ENCODE peak calls at places on chromosomes 4 and X, in four cellular contexts. T is astrocyte of the spinal cord, J is bronchial epithelial cell, H is AG10803. R is an unnamed sample.

GRCh38 chr4:153483432-153484418 is 17.6 kb downstream of the TMEM131L start:
- DNase-seq in J (no peak), T (no peak), H (no peak), R (no peak)

GRCh38 chrX:16433021-16433420 is 216.9 kb upstream of the S100G start:
- DNase-seq in J (no peak), H (no peak), T (no peak), R (no peak)

GRCh38 chr4:53100801-53101581 is 238.9 kb downstream of the RASL11B start:
- DNase-seq in J (peak), T (peak), H (peak), R (peak)

GRCh38 chr4:153257966-153258365 is 53.7 kb downstream of the TRIM2 start:
- DNase-seq in J (no peak), T (no peak), H (no peak), R (no peak)

GRCh38 chr4:99845708-99846469 is 29.3 kb downstream of the DAPP1 start:
- DNase-seq in H (no peak), T (no peak), J (no peak), R (no peak)

GRCh38 chrX:49878128-49878833 is 1.0 kb upstream of the USP27X start:
- DNase-seq in J (no peak), T (no peak), H (peak), R (no peak)

GRCh38 chr4:89829470-89830138 is 7.4 kb downstream of the SNCA start:
- DNase-seq in T (peak), J (peak), H (peak), R (no peak)

GRCh38 chr4:168541608-168541953 is 44.7 kb downstream of the PALLD start:
- DNase-seq in T (peak), J (peak), H (peak), R (peak)

GRCh38 chrX:123833387-123833786 is 26.5 kb upstream of the XIAP start:
- DNase-seq in T (peak), J (peak), H (no peak), R (peak)

GRCh38 chr4:8821151-8821950 is 50.3 kb downstream of the HMX1 start:
- DNase-seq in H (no peak), T (no peak), J (no peak), R (no peak)

GRCh38 chr4:107825072-107825789 is 499 bp downstream of the SGMS2 start:
- DNase-seq in H (peak), J (peak), T (peak), R (peak)

GRCh38 chrX:724256-724655 is 93.7 kb downstream of the SHOX start:
- DNase-seq in T (no peak), J (no peak), H (no peak), R (no peak)

GRCh38 chr4:41670982-41671381 is 77.5 kb downstream of the PHOX2B start:
- DNase-seq in J (no peak), T (no peak), H (no peak), R (no peak)

GRCh38 chrX:13762015-13762414 is 27.5 kb downstream of the OFD1 start:
- DNase-seq in J (no peak), T (no peak), H (no peak), R (no peak)

GRCh38 chrX:13761606-13762005 is 27.1 kb downstream of the OFD1 start:
- DNase-seq in H (no peak), J (no peak), T (no peak), R (no peak)

GRCh38 chrX:13763489-13763888 is 28.9 kb downstream of the OFD1 start:
- DNase-seq in J (no peak), H (no peak), T (no peak), R (no peak)

GRCh38 chrX:13764284-13764683 is 29.7 kb downstream of the OFD1 start:
- DNase-seq in J (no peak), H (no peak), T (no peak), R (no peak)

GRCh38 chrX:13764765-13765164 is 30.2 kb downstream of the OFD1 start:
- DNase-seq in T (peak), H (no peak), J (no peak), R (no peak)
- TF ChIP-seq CTCF in T (peak), H (no peak), J (no peak), R (no peak)

DNA sequence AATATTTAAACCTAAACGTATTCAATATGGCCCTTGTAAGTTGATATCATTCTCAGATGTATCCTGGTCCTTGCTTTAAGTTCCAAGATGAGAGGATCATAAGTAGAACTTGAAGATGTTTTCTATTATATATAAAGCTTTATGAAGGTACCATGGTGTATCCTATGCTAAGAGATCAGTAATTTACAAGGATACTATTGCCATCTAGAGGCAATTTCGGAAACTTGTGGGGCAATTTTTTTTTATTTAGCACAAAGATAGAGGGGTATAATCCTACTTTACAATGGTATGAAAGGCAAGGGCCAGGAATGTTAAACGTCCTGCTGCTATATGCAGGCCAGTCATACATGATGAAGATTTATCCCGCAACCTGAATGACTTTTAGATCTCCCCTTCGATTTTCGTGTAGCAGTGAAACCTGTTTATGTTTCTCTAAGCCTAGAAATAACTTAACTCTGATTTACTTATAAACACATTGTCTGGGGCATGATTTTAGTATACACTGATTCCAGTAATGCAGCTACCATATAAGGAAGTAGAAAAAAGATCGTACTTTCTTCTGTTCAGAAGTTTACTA is 2.5 kb downstream of the SLC25A31 start:
- DNase-seq in T (peak), H (peak), J (peak), R (peak)
- TF ChIP-seq CTCF in T (peak), H (peak), J (peak), R (peak)

DNA sequence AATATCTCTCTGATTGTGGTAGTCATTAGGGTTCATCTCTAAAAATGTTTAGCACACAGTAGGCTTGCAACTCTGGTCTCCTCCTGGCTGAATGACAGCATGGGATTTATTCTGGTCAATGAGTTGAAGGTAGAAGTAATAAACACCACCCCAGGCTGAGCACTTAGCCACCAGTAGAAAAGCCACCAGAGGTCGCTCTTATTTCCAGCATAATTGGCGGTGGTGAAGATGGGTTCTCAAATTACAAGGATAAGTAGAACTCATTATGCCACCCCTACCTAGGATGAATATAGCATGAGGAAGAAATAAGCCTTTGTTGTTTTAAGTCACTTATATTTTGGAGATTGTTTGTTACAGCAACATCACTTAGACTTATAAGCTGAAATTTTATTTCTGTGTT is 302.7 kb downstream of the GPM6A start:
- DNase-seq in T (no peak), J (no peak), H (no peak), R (no peak)
- TF ChIP-seq CTCF in T (peak), J (no peak), H (no peak), R (no peak)

DNA sequence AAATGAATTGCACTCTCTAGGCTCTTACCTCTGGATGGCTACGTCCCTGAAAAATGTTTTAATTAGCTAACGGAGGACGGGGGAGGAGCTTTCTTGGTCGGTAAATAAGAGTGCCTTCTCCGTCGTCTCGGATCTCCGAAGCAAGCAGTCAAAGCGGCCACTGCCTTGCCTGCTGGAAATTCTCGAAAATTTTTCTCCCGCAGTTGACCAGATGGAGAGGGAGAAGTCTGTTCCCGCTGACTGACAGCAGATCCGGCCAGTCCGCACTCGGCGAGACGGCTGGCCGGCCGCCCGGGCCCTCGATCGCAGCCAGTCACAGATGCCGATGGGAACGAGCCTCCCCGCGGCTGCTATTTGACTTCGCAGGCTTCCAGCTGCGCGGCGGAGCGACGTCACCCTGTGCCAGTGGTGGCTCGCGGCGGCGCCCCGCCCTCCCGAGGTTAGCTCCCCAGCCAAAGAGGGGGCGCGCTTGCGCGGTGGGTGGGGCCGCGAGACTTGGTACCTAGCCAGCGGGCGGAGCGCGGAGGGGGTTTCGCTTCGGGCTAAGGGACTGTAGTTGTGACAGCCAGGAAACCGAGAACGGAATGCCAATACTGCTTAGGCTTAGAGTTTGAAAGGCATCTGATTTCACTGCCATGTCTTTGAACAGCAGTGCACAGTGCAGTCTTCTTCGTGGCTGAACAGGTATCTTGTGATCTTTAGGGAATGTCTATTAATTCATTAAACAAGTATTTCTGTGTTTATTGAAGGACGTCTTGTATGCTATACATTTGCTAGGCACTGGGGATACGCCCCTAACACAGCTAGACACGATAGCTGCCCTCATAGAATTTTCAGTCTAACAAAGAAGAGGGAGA is at the start of gene PPM1K:
- DNase-seq in T (peak), H (peak), J (peak), R (peak)
- TF ChIP-seq CTCF in T (no peak), H (peak), J (peak), R (no peak)

GRCh38 chrX:131826572-131826971 is 196.5 kb upstream of the STK26 start:
- DNase-seq in J (no peak), T (no peak), H (no peak), R (no peak)

GRCh38 chrX:131818297-131818936 is 204.7 kb upstream of the STK26 start:
- DNase-seq in J (no peak), H (no peak), T (no peak), R (no peak)

GRCh38 chrX:131816551-131817136 is 206.5 kb upstream of the STK26 start:
- DNase-seq in T (peak), J (no peak), H (peak), R (peak)

GRCh38 chrX:131827935-131828334 is 195.2 kb upstream of the STK26 start:
- DNase-seq in H (no peak), J (no peak), T (peak), R (no peak)

DNA sequence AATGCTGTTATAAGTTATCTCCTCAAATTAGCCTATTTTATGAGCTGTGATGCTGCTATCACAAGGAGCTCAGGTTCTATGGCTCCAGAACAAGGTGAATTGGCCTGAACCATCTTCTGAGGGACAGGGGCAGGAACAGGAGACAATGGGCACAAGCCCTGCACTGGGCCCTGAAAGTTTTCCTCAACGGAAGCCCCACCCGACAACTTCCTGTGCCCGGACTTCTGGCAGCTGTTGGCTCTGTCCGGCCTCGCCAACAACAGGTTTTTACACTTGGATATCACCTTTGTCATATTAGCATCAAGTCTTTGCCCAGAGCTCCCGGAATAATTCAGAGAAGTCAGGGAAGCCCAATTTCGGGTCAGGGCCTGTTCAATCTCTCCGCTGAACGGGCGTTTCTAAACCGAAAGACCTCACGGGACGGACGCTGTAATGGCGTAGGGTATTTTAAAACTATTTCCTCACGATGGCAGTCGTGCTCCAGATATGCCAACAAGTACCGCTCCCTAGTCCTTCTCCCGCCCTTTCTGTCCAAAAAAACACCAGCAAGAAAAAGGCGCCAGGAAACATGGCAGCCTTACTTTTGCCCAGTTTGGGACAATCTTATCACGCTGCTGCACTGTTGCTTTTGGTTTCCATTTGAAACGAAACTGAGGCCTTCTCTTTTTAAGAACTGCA is 201.0 kb upstream of the STK26 start:
- DNase-seq in T (peak), H (no peak), J (no peak), R (no peak)
- TF ChIP-seq CTCF in T (no peak), H (no peak), J (no peak), R (no peak)

DNA sequence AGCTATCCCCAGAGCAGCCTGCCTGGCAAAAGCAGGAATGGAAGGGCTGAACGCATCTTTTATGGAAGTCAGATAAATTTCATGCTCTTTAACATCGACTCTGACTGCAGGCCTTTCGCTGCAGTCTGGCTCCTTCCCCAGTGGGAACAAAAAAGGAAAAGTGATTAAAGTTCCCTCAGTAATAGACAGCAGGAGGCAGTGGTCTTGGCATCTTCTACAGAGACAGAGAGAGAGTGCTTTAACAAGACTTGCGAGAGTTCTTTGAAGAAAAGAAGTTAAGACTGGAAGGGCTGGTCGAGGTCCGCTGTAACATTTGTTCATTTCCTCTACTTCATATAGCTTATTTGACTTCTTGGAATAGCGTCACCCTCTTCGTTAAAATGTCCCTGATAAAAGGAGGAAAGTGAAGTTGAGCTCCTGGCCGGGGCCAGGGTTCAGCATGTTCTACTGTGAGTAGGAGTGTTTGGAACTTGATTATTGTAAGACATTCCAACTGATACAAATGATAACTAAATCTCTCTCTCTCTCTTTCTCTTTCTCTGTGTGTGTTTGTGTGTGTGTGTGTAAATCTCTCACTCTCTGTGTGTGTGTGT is 179.8 kb downstream of the SLIT2 start:
- DNase-seq in T (peak), J (no peak), H (no peak), R (no peak)
- TF ChIP-seq CTCF in T (peak), J (no peak), H (no peak), R (no peak)

GRCh38 chrX:133856819-133857218 is 128.6 kb downstream of the GPC3 start:
- DNase-seq in J (no peak), H (no peak), T (no peak), R (no peak)

GRCh38 chrX:133850414-133850813 is 135.0 kb downstream of the GPC3 start:
- DNase-seq in J (no peak), T (no peak), H (no peak), R (no peak)

GRCh38 chrX:133849676-133850075 is 135.7 kb downstream of the GPC3 start:
- DNase-seq in T (no peak), J (peak), H (no peak), R (no peak)

GRCh38 chrX:133857648-133858269 is 127.6 kb downstream of the GPC3 start:
- DNase-seq in J (no peak), T (no peak), H (no peak), R (no peak)

GRCh38 chrX:133852837-133853236 is 132.6 kb downstream of the GPC3 start:
- DNase-seq in H (no peak), T (no peak), J (no peak), R (no peak)
- TF ChIP-seq CTCF in H (no peak), T (no peak), J (no peak), R (no peak)

GRCh38 chrX:43813319-43813718 is 68.9 kb downstream of the MAOB start:
- DNase-seq in T (no peak), H (no peak), J (no peak), R (no peak)

GRCh38 chrX:43809463-43809862 is 72.8 kb downstream of the MAOB start:
- DNase-seq in H (peak), J (no peak), T (peak), R (no peak)

GRCh38 chrX:43817454-43817853 is 64.8 kb downstream of the MAOB start:
- DNase-seq in T (no peak), J (no peak), H (no peak), R (no peak)

GRCh38 chrX:43815209-43815608 is 67.0 kb downstream of the MAOB start:
- DNase-seq in J (no peak), T (no peak), H (no peak), R (no peak)

GRCh38 chrX:43813898-43814297 is 68.4 kb downstream of the MAOB start:
- DNase-seq in T (no peak), H (no peak), J (no peak), R (no peak)
- TF ChIP-seq CTCF in T (no peak), H (no peak), J (peak), R (no peak)

R was measured in RWPE1.